ENCODE peak calls at places on chromosomes 2 and 18, in nine cellular contexts. Q is K562, D is AG04450, H is GM20000, S is GM10248, I is activated B cell treated with CpG ODN at 0.5 μM for 24 hours, R is cardiac muscle cell, V is HFFc6, B is AG04449. U is an unnamed sample.

GRCh38 chr2:176675557-176676256 is 406.5 kb downstream of the MTX2 start:
- DNase-seq in R (no peak), I (no peak), V (no peak), H (no peak), B (no peak), Q (no peak), S (no peak), D (no peak), U (no peak)

GRCh38 chr2:163551974-163552373 is 183.8 kb downstream of the FIGN start:
- DNase-seq in I (no peak), R (no peak), H (no peak), D (no peak), S (no peak), B (no peak), V (no peak), Q (no peak), U (no peak)

GRCh38 chr2:95306306-95306895 is 9.3 kb downstream of the KCNIP3 start:
- DNase-seq in V (no peak), B (no peak), D (no peak), I (no peak), Q (no peak), H (no peak), R (no peak), S (no peak), U (no peak)

GRCh38 chr2:203062126-203062525 is 47.5 kb downstream of the NBEAL1 start:
- DNase-seq in V (no peak), Q (no peak), H (no peak), R (no peak), D (no peak), B (no peak), S (no peak), I (no peak), U (no peak)

GRCh38 chr2:140355481-140356090 is 1575.4 kb upstream of the NXPH2 start:
- DNase-seq in D (no peak), R (no peak), H (no peak), I (no peak), V (no peak), Q (no peak), S (no peak), B (no peak), U (no peak)

GRCh38 chr2:149735237-149735958 is 147.8 kb upstream of the MMADHC start:
- DNase-seq in Q (no peak), V (no peak), B (no peak), D (no peak), H (no peak), I (no peak), R (no peak), S (no peak), U (no peak)

GRCh38 chr2:143808166-143808565 is 678.9 kb downstream of the ARHGAP15 start:
- DNase-seq in B (no peak), D (no peak), H (no peak), V (no peak), Q (no peak), R (no peak), S (no peak), I (no peak), U (no peak)

GRCh38 chr2:239150125-239151011 is 250.5 kb downstream of the HDAC4 start:
- DNase-seq in I (no peak), D (no peak), R (no peak), B (no peak), V (no peak), H (no peak), S (no peak), Q (no peak), U (no peak)

GRCh38 chr2:189022492-189022891 is 48.3 kb downstream of the COL3A1 start:
- DNase-seq in D (peak; percentile 65), H (no peak), V (peak; percentile 44), R (no peak), Q (no peak), B (no peak), I (no peak), S (no peak), U (no peak)

GRCh38 chr2:40316631-40317030 is 135.3 kb downstream of the SLC8A1 start:
- DNase-seq in H (no peak), Q (no peak), V (no peak), R (no peak), I (no peak), S (no peak), D (no peak), B (no peak), U (no peak)

GRCh38 chr2:40451926-40452605 is at the start of gene SLC8A1:
- DNase-seq in S (peak; percentile 20), R (peak; percentile 54), D (no peak), V (no peak), B (no peak), I (no peak), Q (no peak), H (peak; percentile 44), U (no peak)

DNA sequence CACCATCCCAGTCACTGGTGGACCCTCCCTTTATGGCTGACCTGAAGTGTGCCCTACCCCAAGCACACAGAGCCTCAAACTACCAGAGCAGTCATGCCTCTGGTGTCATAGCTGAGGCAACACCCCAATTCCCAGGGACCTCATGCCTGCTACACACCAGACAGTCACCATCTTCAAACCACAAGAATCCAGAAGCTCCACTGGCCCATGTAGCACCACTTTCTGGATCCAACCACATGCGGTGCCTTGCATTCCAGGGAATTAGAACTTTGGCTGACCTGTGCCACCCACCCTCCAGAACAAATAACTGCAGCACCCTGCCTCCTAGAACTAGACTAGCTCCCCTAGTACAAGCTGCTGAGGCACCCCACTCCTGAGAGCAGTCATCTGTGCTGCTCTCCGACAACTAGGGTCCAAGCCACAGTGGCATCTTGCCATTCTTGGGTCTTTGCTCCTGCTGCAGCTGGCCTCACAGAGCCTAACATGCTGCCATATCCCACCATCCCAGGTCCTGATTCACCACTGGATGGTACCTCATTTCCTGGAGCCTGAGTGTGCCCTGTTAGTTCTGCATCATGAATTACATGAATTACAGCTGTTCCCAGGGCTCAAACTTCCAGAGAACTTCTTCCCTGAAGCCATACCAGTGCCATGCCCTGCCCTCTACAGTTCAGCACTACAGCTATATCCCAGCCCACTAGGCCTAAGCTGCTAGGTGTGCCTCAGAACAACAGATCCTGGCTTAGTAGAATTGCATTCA is 243.8 kb upstream of the CHST9 start:
- DNase-seq in H (no peak), V (no peak), S (no peak), D (no peak), Q (no peak), R (no peak), B (no peak), I (no peak), U (no peak)
- TF ChIP-seq CTCF in H (no peak), V (no peak), S (no peak), D (no peak), Q (no peak), R (no peak), B (no peak), I (no peak), U (no peak)

DNA sequence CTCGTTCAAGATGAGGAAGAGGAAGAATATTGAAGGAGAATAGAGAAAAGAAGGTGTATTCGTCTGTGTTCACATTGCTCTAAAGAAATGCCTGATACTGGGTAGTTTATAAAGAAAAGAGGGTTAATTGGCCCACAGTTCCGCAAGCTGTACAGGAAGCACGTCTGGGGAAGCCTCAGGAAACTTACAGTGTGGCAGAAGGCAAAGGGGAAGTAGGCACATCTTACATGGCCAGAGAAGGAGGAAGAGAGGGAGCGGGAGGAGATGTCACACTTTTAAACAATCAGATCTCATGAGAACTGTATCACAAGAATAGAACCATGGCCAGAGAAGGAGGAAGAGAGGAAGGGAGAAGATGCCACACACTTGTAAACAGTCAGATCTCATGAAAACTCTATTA is 159.7 kb upstream of the TPO start:
- DNase-seq in S (no peak), D (no peak), I (no peak), B (no peak), V (no peak), R (no peak), H (no peak), Q (no peak), U (no peak)
- TF ChIP-seq CTCF in S (no peak), D (no peak), I (no peak), B (no peak), V (no peak), R (no peak), H (no peak), Q (no peak), U (no peak)

GRCh38 chr2:217889656-217890055 is 113.1 kb downstream of the TNS1 start:
- DNase-seq in Q (no peak), B (no peak), I (no peak), V (no peak), H (no peak), R (no peak), D (no peak), S (no peak), U (no peak)

GRCh38 chr2:217892560-217892959 is 110.2 kb downstream of the TNS1 start:
- DNase-seq in H (no peak), V (no peak), I (no peak), D (no peak), B (no peak), Q (no peak), S (no peak), R (no peak), U (no peak)

GRCh38 chr2:217893440-217893839 is 109.4 kb downstream of the TNS1 start:
- DNase-seq in S (no peak), D (no peak), V (no peak), R (no peak), Q (no peak), B (no peak), H (no peak), I (no peak), U (no peak)

GRCh38 chr2:217887841-217888665 is 114.7 kb downstream of the TNS1 start:
- DNase-seq in R (no peak), D (no peak), H (no peak), Q (peak; percentile 18), V (no peak), B (no peak), I (no peak), S (no peak), U (no peak)

GRCh38 chr2:217890445-217890844 is 112.3 kb downstream of the TNS1 start:
- DNase-seq in B (peak; percentile 61), I (no peak), R (peak; percentile 44), H (no peak), V (peak; percentile 54), D (peak; percentile 62), S (no peak), Q (peak; percentile 16), U (no peak)
- TF ChIP-seq CTCF in B (peak; percentile 40), I (no peak), R (peak; percentile 61), H (no peak), V (peak; percentile 67), D (peak; percentile 57), S (no peak), Q (peak; percentile 21), U (no peak)

GRCh38 chr2:72827495-72827894 is 1.7 kb upstream of the EXOC6B start:
- DNase-seq in S (no peak), I (no peak), B (no peak), Q (no peak), V (no peak), D (no peak), R (no peak), H (no peak), U (no peak)

GRCh38 chr2:72827999-72828646 is 2.3 kb upstream of the EXOC6B start:
- DNase-seq in V (peak; percentile 65), B (peak; percentile 29), H (no peak), S (no peak), D (peak; percentile 56), Q (no peak), R (no peak), I (no peak), U (no peak)

GRCh38 chr2:72824224-72824842 is 1.5 kb downstream of the EXOC6B start:
- DNase-seq in H (no peak), S (no peak), V (peak; percentile 66), D (no peak), Q (peak; percentile 30), I (no peak), B (no peak), R (no peak), U (no peak)

GRCh38 chr2:72826156-72826477 is 284 bp upstream of the EXOC6B start:
- DNase-seq in D (no peak), Q (no peak), S (no peak), H (no peak), B (no peak), I (no peak), R (no peak), V (no peak), U (no peak)

GRCh38 chr2:72825271-72826155 is at the start of gene EXOC6B:
- DNase-seq in D (peak; percentile 63), V (peak; percentile 74), R (peak; percentile 95), Q (peak; percentile 88), B (no peak), S (peak; percentile 87), H (peak; percentile 83), I (peak; percentile 79), U (peak; percentile 79)
- TF ChIP-seq CTCF in D (no peak), V (peak; percentile 66), R (no peak), Q (no peak), B (no peak), S (no peak), H (no peak), I (no peak), U (no peak)